ENCODE peak calls at places on chromosomes 16 and 17, in six cellular contexts. C, J, V, Q, X and B are unnamed samples.

GRCh38 chr17:69525920-69526841 is 111.7 kb downstream of the MAP2K6 start:
- DNase-seq in J (no peak), V (peak), Q (peak), X (peak), C (peak), B (peak)

GRCh38 chr16:78437352-78437968 is 338.0 kb downstream of the WWOX start:
- DNase-seq in Q (peak), X (no peak), V (no peak), C (peak), J (peak), B (no peak)

GRCh38 chr17:50210249-50211225 is 9.1 kb upstream of the COL1A1 start:
- DNase-seq in V (peak), C (peak), X (peak), J (peak), Q (peak), B (peak)

GRCh38 chr17:60926466-60927183 is 249.0 kb downstream of the BCAS3 start:
- DNase-seq in Q (no peak), V (no peak), C (no peak), J (no peak), X (no peak), B (no peak)

GRCh38 chr17:31511583-31511982 is 120.1 kb downstream of the RAB11FIP4 start:
- DNase-seq in Q (no peak), V (no peak), C (no peak), X (no peak), J (no peak), B (no peak)

GRCh38 chr16:88686439-88687253 is at the start of gene SNAI3:
- DNase-seq in J (peak), V (no peak), X (no peak), Q (peak), C (peak), B (peak)

GRCh38 chr17:49703557-49704277 is 4.0 kb downstream of the SLC35B1 start:
- DNase-seq in C (peak), Q (peak), X (peak), V (no peak), J (no peak), B (peak)

GRCh38 chr16:19432429-19432828 is 14.7 kb downstream of the TMC5 start:
- DNase-seq in X (no peak), V (no peak), C (peak), J (no peak), Q (no peak), B (no peak)

GRCh38 chr16:83354015-83354414 is 453.8 kb upstream of the HSBP1 start:
- DNase-seq in V (no peak), J (no peak), X (no peak), C (no peak), Q (no peak), B (no peak)

GRCh38 chr17:82632461-82632860 is 15.8 kb downstream of the WDR45B start:
- DNase-seq in Q (no peak), V (no peak), J (no peak), C (no peak), X (no peak), B (no peak)

GRCh38 chr17:74953129-74953687 is 17.5 kb downstream of the OTOP3 start:
- DNase-seq in X (no peak), Q (no peak), V (no peak), J (no peak), C (no peak), B (no peak)

GRCh38 chr16:13453325-13453724 is 466.6 kb upstream of the ERCC4 start:
- DNase-seq in Q (peak), V (no peak), C (no peak), X (peak), J (no peak), B (peak)

GRCh38 chr17:57480438-57481196 is 224.3 kb downstream of the MSI2 start:
- DNase-seq in X (peak), C (no peak), J (no peak), V (no peak), Q (peak), B (peak)

GRCh38 chr17:76449126-76449525 is 3.8 kb downstream of the UBE2O start:
- DNase-seq in V (no peak), J (no peak), Q (no peak), C (no peak), X (no peak), B (no peak)

GRCh38 chr16:55508271-55508921 is 476 bp upstream of the LPCAT2 start:
- DNase-seq in Q (no peak), V (no peak), C (no peak), J (no peak), X (no peak), B (no peak)

GRCh38 chr17:38868095-38868967 is 1.5 kb upstream of the LASP1 start:
- DNase-seq in V (peak), J (peak), C (peak), Q (peak), X (peak), B (no peak)

GRCh38 chr17:33469411-33469810 is 176.3 kb upstream of the ASIC2 start:
- DNase-seq in C (no peak), J (no peak), Q (no peak), X (no peak), V (no peak), B (no peak)

DNA sequence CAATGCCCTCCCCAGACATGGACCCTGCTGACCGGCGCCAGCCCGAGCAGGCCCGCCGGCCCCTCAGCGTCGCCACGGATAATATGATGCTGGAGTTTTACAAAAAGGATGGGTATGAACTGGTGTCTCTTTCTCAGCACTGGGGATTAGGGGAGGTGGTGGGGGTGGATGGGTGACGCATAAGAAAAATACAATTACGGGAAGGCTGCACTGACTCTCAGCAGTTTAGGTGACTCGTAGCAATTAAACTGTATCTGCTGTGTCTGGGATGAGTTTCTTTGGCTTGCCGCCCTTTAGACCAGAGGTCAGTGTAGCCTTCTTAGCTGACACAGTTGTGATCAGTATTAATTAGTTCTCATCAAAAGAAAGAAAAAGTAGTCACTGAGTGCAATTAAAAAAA is 59.0 kb downstream of the ELAC2 start:
- DNase-seq in Q (no peak), V (no peak), C (no peak), J (no peak), X (peak), B (no peak)
- H3K4me3 ChIP-seq in Q (no peak), V (no peak), C (no peak), J (no peak), X (no peak), B (no peak)

DNA sequence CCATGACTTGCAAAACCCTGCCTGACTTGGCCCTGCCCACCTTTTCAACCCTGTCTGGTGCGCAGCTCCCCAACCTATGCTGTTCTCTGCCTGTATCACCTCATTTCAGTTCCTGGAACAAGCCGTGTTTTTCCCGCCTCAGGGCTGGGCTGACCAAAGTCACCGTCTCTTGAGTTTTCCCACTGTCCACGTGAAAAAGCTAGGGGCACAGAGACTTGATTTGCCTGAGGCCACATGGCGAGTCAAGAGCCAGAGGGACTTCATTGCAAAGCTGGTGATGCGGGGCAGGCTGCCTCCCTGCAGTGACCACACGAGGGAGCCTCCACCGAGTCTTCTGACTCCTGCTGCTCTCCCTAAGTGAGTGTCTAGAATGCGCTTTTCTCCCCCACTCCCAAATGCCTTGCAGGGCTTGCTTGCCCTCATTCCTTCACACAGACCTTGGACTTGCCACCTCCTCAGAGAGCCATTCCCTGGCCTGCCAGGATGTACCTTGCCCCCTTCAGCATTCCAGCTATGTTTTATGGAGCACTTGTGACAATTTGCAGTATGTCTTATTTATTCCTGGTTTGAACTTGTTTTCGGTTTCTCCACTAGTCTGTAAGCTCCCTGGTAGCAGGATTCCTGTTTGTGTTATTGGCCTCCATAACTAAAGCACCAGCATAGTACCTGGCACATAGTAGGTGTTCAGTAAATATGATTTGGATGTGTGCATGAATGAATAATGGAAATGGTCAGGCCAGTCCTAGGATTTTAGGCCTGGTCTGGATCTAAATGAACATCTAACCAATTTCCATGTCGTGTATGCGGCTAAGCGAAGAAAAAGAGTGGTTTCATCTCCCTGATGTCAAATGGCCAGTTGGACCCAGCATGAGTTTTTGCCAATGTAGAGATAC is 252.3 kb downstream of the SNX29 start:
- DNase-seq in V (no peak), C (peak), X (peak), Q (peak), J (peak), B (no peak)
- TF ChIP-seq CTCF in V (peak), C (peak), X (peak), Q (peak), J (peak), B (peak)

DNA sequence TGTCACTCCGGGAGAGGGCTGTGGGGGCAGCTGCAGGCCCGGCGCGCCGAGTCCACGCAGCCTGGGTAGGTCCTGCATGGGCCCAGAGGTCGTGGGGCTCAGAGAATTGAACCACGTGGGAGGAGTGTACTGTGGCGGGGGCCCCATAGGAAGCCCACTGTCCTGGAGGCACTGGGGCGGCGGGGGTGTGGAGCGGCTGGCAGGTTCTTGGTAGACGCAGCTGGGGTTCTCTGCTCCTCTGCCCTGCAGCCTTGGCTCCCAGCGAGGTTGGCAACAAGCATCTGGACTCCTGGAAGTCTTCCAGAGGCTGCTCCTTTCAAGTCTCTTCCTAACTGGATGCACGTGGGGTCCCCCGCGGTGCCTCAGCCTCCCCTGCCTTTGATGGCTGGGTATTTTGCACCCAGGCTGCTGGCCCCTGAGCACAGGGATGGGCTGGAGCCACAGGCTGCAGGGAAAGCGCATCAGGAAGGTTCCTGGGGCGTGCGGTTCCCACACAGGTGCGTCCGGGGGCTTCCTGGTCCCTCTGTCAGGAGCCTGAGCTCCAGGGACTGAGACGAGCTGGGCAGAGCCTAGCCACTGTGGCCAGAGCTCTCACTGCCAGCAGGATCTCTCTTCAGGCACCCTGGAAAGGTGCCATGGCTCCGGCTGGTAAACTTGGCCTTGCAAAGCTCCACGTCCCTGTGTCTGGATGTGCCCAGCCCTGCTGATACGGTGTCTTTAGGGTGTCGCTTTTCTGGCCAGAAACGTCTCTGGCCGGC is 9.3 kb downstream of the KCTD5 start:
- DNase-seq in C (no peak), V (no peak), X (no peak), Q (no peak), J (no peak), B (no peak)
- H3K4me3 ChIP-seq in C (no peak), V (no peak), X (no peak), Q (no peak), J (no peak), B (no peak)

GRCh38 chr17:63697341-63698286 is 2.3 kb downstream of the LIMD2 start:
- DNase-seq in V (no peak), Q (peak), J (no peak), X (no peak), C (peak), B (no peak)
- TF ChIP-seq CTCF in V (peak), Q (peak), J (no peak), X (peak), C (peak), B (peak)

GRCh38 chr17:59361916-59362810 is 30.7 kb downstream of the YPEL2 start:
- DNase-seq in X (peak), V (peak), J (no peak), Q (peak), C (no peak), B (no peak)

GRCh38 chr17:59365383-59365981 is 34.0 kb downstream of the YPEL2 start:
- DNase-seq in C (no peak), V (peak), X (no peak), J (no peak), Q (no peak), B (no peak)

GRCh38 chr17:59366040-59366757 is 34.7 kb downstream of the YPEL2 start:
- DNase-seq in V (peak), C (peak), J (peak), Q (peak), X (peak), B (no peak)

GRCh38 chr17:59361386-59361785 is 29.9 kb downstream of the YPEL2 start:
- DNase-seq in V (no peak), J (no peak), C (no peak), Q (peak), X (peak), B (no peak)

GRCh38 chr17:59362811-59363205 is 31.4 kb downstream of the YPEL2 start:
- DNase-seq in V (no peak), C (no peak), J (no peak), Q (peak), X (peak), B (no peak)
- H3K4me3 ChIP-seq in V (peak), C (no peak), J (no peak), Q (peak), X (peak), B (no peak)

GRCh38 chr16:49441366-49441780 is 67.8 kb downstream of the C16orf78 start:
- DNase-seq in V (peak), J (no peak), C (peak), Q (peak), X (no peak), B (no peak)
- TF ChIP-seq CTCF in V (no peak), J (no peak), C (peak), Q (peak), X (no peak), B (no peak)

GRCh38 chr16:29683543-29684090 is 4.6 kb downstream of the QPRT start:
- DNase-seq in V (no peak), Q (no peak), J (no peak), C (no peak), X (no peak), B (no peak)

GRCh38 chr16:29676989-29677388 is 2.0 kb upstream of the QPRT start:
- DNase-seq in V (no peak), Q (no peak), X (no peak), J (no peak), C (no peak), B (no peak)

GRCh38 chr16:29678691-29679267 is at the start of gene QPRT:
- DNase-seq in C (peak), J (peak), X (peak), V (no peak), Q (peak), B (no peak)

GRCh38 chr16:29675811-29676643 is 3.0 kb upstream of the QPRT start:
- DNase-seq in C (peak), Q (peak), J (no peak), X (no peak), V (no peak), B (no peak)

GRCh38 chr16:29680180-29680598 is 1.2 kb downstream of the QPRT start:
- DNase-seq in Q (no peak), V (no peak), J (no peak), C (peak), X (no peak), B (no peak)
- H3K4me3 ChIP-seq in Q (peak), V (no peak), J (no peak), C (peak), X (no peak), B (peak)